ENCODE peak calls at places on chromosome 17, in ten cellular contexts. One of them, this sample, is unnamed.
A peak's percentile ranks its signal among the peaks of the same experiment; 100 is the strongest.

GRCh38 chr17:72976971-72977767 is 115.3 kb downstream of the SLC39A11 start:
- DNase-seq in neural progenitor cell: no peak
- DNase-seq in astrocyte: peak; percentile 89
- DNase-seq in cardiac fibroblast: peak; percentile 94
- DNase-seq in heart left ventricle: peak; percentile 61
- DNase-seq in adrenal gland: peak; percentile 44
- DNase-seq in right atrium auricular region: peak; percentile 72
- DNase-seq in cardiac muscle cell: peak; percentile 66
- DNase-seq in PC-9: peak; percentile 84
- DNase-seq in fibroblast of pulmonary artery: peak; percentile 94
- DNase-seq in this sample: peak; percentile 26

GRCh38 chr17:12613566-12613965 is 52.1 kb upstream of the MYOCD start:
- DNase-seq in heart left ventricle: no peak
- DNase-seq in fibroblast of pulmonary artery: peak; percentile 84
- DNase-seq in cardiac muscle cell: no peak
- DNase-seq in PC-9: no peak
- DNase-seq in astrocyte: peak; percentile 54
- DNase-seq in neural progenitor cell: no peak
- DNase-seq in adrenal gland: no peak
- DNase-seq in cardiac fibroblast: peak; percentile 74
- DNase-seq in right atrium auricular region: no peak
- DNase-seq in this sample: no peak

GRCh38 chr17:12765544-12765943 is 23.8 kb upstream of the ARHGAP44 start:
- DNase-seq in cardiac muscle cell: no peak
- DNase-seq in neural progenitor cell: no peak
- DNase-seq in right atrium auricular region: peak; percentile 68
- DNase-seq in heart left ventricle: peak; percentile 44
- DNase-seq in fibroblast of pulmonary artery: peak; percentile 88
- DNase-seq in astrocyte: peak; percentile 91
- DNase-seq in adrenal gland: no peak
- DNase-seq in cardiac fibroblast: peak; percentile 86
- DNase-seq in PC-9: no peak
- DNase-seq in this sample: no peak

GRCh38 chr17:50361561-50362480 is 11.2 kb downstream of the MRPL27 start:
- DNase-seq in fibroblast of pulmonary artery: peak; percentile 82
- DNase-seq in PC-9: peak; percentile 56
- DNase-seq in cardiac fibroblast: peak; percentile 79
- DNase-seq in astrocyte: peak; percentile 36
- DNase-seq in neural progenitor cell: peak; percentile 80
- DNase-seq in adrenal gland: peak; percentile 56
- DNase-seq in right atrium auricular region: peak; percentile 78
- DNase-seq in heart left ventricle: peak; percentile 57
- DNase-seq in cardiac muscle cell: peak; percentile 74
- DNase-seq in this sample: peak; percentile 82

GRCh38 chr17:27319536-27320221 is 25.8 kb downstream of the WSB1 start:
- DNase-seq in astrocyte: peak; percentile 43
- DNase-seq in adrenal gland: peak; percentile 61
- DNase-seq in fibroblast of pulmonary artery: peak; percentile 80
- DNase-seq in cardiac muscle cell: peak; percentile 26
- DNase-seq in right atrium auricular region: no peak
- DNase-seq in PC-9: peak; percentile 68
- DNase-seq in heart left ventricle: peak; percentile 88
- DNase-seq in neural progenitor cell: no peak
- DNase-seq in cardiac fibroblast: peak; percentile 59
- DNase-seq in this sample: no peak

GRCh38 chr17:27609606-27610303 is 21.2 kb upstream of the LGALS9 start:
- DNase-seq in heart left ventricle: peak; percentile 59
- DNase-seq in astrocyte: no peak
- DNase-seq in cardiac muscle cell: no peak
- DNase-seq in cardiac fibroblast: peak; percentile 32
- DNase-seq in PC-9: no peak
- DNase-seq in neural progenitor cell: peak; percentile 42
- DNase-seq in fibroblast of pulmonary artery: peak; percentile 51
- DNase-seq in right atrium auricular region: no peak
- DNase-seq in adrenal gland: peak; percentile 68
- DNase-seq in this sample: peak; percentile 52

GRCh38 chr17:50219345-50219744 is 17.9 kb upstream of the COL1A1 start:
- DNase-seq in right atrium auricular region: no peak
- DNase-seq in adrenal gland: no peak
- DNase-seq in PC-9: peak; percentile 78
- DNase-seq in heart left ventricle: no peak
- DNase-seq in cardiac muscle cell: no peak
- DNase-seq in neural progenitor cell: no peak
- DNase-seq in astrocyte: peak; percentile 91
- DNase-seq in cardiac fibroblast: peak; percentile 94
- DNase-seq in fibroblast of pulmonary artery: peak; percentile 78
- DNase-seq in this sample: no peak

GRCh38 chr17:80742091-80742490 is 197.5 kb downstream of the RPTOR start:
- DNase-seq in neural progenitor cell: no peak
- DNase-seq in cardiac fibroblast: no peak
- DNase-seq in PC-9: no peak
- DNase-seq in adrenal gland: no peak
- DNase-seq in cardiac muscle cell: no peak
- DNase-seq in astrocyte: no peak
- DNase-seq in right atrium auricular region: no peak
- DNase-seq in heart left ventricle: no peak
- DNase-seq in fibroblast of pulmonary artery: no peak
- DNase-seq in this sample: no peak

GRCh38 chr17:8981443-8981842 is 15.9 kb upstream of the PIK3R5 start:
- DNase-seq in neural progenitor cell: no peak
- DNase-seq in adrenal gland: no peak
- DNase-seq in heart left ventricle: no peak
- DNase-seq in fibroblast of pulmonary artery: no peak
- DNase-seq in cardiac muscle cell: no peak
- DNase-seq in cardiac fibroblast: no peak
- DNase-seq in PC-9: no peak
- DNase-seq in astrocyte: peak; percentile 37
- DNase-seq in right atrium auricular region: no peak
- DNase-seq in this sample: no peak

GRCh38 chr17:8988263-8988662 is 22.8 kb upstream of the PIK3R5 start:
- DNase-seq in fibroblast of pulmonary artery: no peak
- DNase-seq in adrenal gland: no peak
- DNase-seq in PC-9: no peak
- DNase-seq in neural progenitor cell: no peak
- DNase-seq in heart left ventricle: no peak
- DNase-seq in astrocyte: no peak
- DNase-seq in cardiac muscle cell: no peak
- DNase-seq in right atrium auricular region: no peak
- DNase-seq in cardiac fibroblast: no peak
- DNase-seq in this sample: no peak

GRCh38 chr17:8991514-8992285 is 26.2 kb upstream of the PIK3R5 start:
- DNase-seq in neural progenitor cell: peak; percentile 89
- DNase-seq in right atrium auricular region: peak; percentile 73
- DNase-seq in cardiac muscle cell: peak; percentile 78
- DNase-seq in heart left ventricle: peak; percentile 61
- DNase-seq in fibroblast of pulmonary artery: peak; percentile 72
- DNase-seq in adrenal gland: peak; percentile 60
- DNase-seq in PC-9: peak; percentile 40
- DNase-seq in cardiac fibroblast: peak; percentile 77
- DNase-seq in astrocyte: peak; percentile 29
- DNase-seq in this sample: no peak

GRCh38 chr17:8985054-8985701 is 19.7 kb upstream of the PIK3R5 start:
- DNase-seq in neural progenitor cell: no peak
- DNase-seq in astrocyte: no peak
- DNase-seq in fibroblast of pulmonary artery: no peak
- DNase-seq in adrenal gland: no peak
- DNase-seq in heart left ventricle: no peak
- DNase-seq in right atrium auricular region: no peak
- DNase-seq in cardiac fibroblast: no peak
- DNase-seq in cardiac muscle cell: no peak
- DNase-seq in PC-9: no peak
- DNase-seq in this sample: no peak

GRCh38 chr17:8986295-8986694 is 20.8 kb upstream of the PIK3R5 start:
- DNase-seq in neural progenitor cell: no peak
- DNase-seq in heart left ventricle: no peak
- DNase-seq in fibroblast of pulmonary artery: no peak
- DNase-seq in right atrium auricular region: no peak
- DNase-seq in adrenal gland: no peak
- DNase-seq in PC-9: no peak
- DNase-seq in cardiac fibroblast: no peak
- DNase-seq in cardiac muscle cell: no peak
- DNase-seq in astrocyte: no peak
- DNase-seq in this sample: no peak
- TF ChIP-seq CTCF in neural progenitor cell: no peak
- TF ChIP-seq CTCF in heart left ventricle: no peak
- TF ChIP-seq CTCF in fibroblast of pulmonary artery: no peak
- TF ChIP-seq CTCF in right atrium auricular region: no peak
- TF ChIP-seq CTCF in adrenal gland: no peak
- TF ChIP-seq CTCF in PC-9: peak; percentile 33
- TF ChIP-seq CTCF in cardiac fibroblast: no peak
- TF ChIP-seq CTCF in cardiac muscle cell: peak; percentile 12
- TF ChIP-seq CTCF in astrocyte: no peak
- TF ChIP-seq CTCF in this sample: no peak

GRCh38 chr17:21061971-21062526 is 19.2 kb upstream of the USP22 start:
- DNase-seq in PC-9: no peak
- DNase-seq in heart left ventricle: no peak
- DNase-seq in fibroblast of pulmonary artery: no peak
- DNase-seq in cardiac fibroblast: no peak
- DNase-seq in neural progenitor cell: no peak
- DNase-seq in cardiac muscle cell: no peak
- DNase-seq in adrenal gland: no peak
- DNase-seq in right atrium auricular region: no peak
- DNase-seq in astrocyte: no peak
- DNase-seq in this sample: peak; percentile 51

GRCh38 chr17:21061158-21061835 is 18.5 kb upstream of the USP22 start:
- DNase-seq in neural progenitor cell: no peak
- DNase-seq in astrocyte: no peak
- DNase-seq in fibroblast of pulmonary artery: no peak
- DNase-seq in PC-9: no peak
- DNase-seq in cardiac fibroblast: no peak
- DNase-seq in right atrium auricular region: no peak
- DNase-seq in heart left ventricle: no peak
- DNase-seq in cardiac muscle cell: no peak
- DNase-seq in adrenal gland: no peak
- DNase-seq in this sample: no peak

GRCh38 chr17:21059761-21060160 is 16.9 kb upstream of the USP22 start:
- DNase-seq in cardiac fibroblast: no peak
- DNase-seq in cardiac muscle cell: no peak
- DNase-seq in adrenal gland: no peak
- DNase-seq in PC-9: no peak
- DNase-seq in astrocyte: no peak
- DNase-seq in right atrium auricular region: no peak
- DNase-seq in heart left ventricle: no peak
- DNase-seq in neural progenitor cell: no peak
- DNase-seq in fibroblast of pulmonary artery: no peak
- DNase-seq in this sample: no peak

DNA sequence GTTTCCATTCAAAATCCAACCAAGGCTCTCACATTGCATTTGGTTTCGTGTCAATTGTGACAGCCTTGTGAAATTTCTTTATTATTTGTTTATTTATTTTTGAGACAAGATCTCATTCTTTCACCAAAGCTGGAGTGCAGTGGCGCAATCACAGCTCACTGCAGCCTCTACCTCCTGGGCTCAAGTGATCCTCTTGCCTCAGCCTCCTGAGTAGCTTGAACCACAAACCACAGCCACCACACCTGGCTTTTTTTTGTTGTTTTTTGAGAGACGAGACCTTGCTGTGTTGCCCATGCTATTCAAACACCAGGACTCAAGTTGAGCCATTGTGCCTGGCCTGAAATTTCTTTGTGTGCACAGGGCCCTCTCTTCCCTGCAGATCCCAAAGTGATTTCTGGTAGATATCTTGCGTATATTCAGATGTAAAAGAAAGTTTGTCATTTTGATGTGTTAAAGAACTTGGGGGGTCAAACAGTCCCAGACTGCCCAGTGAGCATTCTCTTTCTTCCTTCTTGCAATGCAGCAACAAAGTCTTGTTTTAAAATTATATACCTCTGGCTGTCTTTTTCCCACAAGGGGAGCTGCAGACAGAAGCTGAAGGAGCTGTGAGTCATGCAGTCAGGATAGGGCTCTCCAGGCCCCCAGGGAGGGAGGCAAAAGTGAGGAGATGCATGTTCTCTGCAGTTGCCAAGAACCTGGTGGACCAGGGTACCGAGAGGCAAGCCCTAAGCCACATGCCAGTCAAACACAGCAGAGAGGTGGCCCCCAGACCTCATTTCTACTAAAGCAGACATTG is 15.5 kb upstream of the USP22 start:
- DNase-seq in astrocyte: peak; percentile 39
- DNase-seq in neural progenitor cell: no peak
- DNase-seq in right atrium auricular region: no peak
- DNase-seq in adrenal gland: no peak
- DNase-seq in fibroblast of pulmonary artery: peak; percentile 52
- DNase-seq in heart left ventricle: no peak
- DNase-seq in cardiac fibroblast: peak; percentile 70
- DNase-seq in cardiac muscle cell: no peak
- DNase-seq in PC-9: no peak
- DNase-seq in this sample: no peak
- TF ChIP-seq CTCF in astrocyte: no peak
- TF ChIP-seq CTCF in neural progenitor cell: no peak
- TF ChIP-seq CTCF in right atrium auricular region: no peak
- TF ChIP-seq CTCF in adrenal gland: no peak
- TF ChIP-seq CTCF in fibroblast of pulmonary artery: peak; percentile 38
- TF ChIP-seq CTCF in heart left ventricle: no peak
- TF ChIP-seq CTCF in cardiac fibroblast: peak; percentile 43
- TF ChIP-seq CTCF in cardiac muscle cell: peak; percentile 30
- TF ChIP-seq CTCF in PC-9: no peak
- TF ChIP-seq CTCF in this sample: no peak

GRCh38 chr17:39665642-39666221 is 583 bp downstream of the TCAP start:
- DNase-seq in cardiac fibroblast: no peak
- DNase-seq in cardiac muscle cell: no peak
- DNase-seq in right atrium auricular region: no peak
- DNase-seq in PC-9: no peak
- DNase-seq in fibroblast of pulmonary artery: no peak
- DNase-seq in adrenal gland: no peak
- DNase-seq in astrocyte: no peak
- DNase-seq in heart left ventricle: no peak
- DNase-seq in neural progenitor cell: peak; percentile 60
- DNase-seq in this sample: no peak
- TF ChIP-seq CTCF in cardiac fibroblast: no peak
- TF ChIP-seq CTCF in cardiac muscle cell: no peak
- TF ChIP-seq CTCF in right atrium auricular region: no peak
- TF ChIP-seq CTCF in PC-9: no peak
- TF ChIP-seq CTCF in fibroblast of pulmonary artery: no peak
- TF ChIP-seq CTCF in adrenal gland: peak; percentile 4
- TF ChIP-seq CTCF in astrocyte: no peak
- TF ChIP-seq CTCF in heart left ventricle: no peak
- TF ChIP-seq CTCF in neural progenitor cell: peak; percentile 21
- TF ChIP-seq CTCF in this sample: no peak

GRCh38 chr17:8081876-8082275 is 5.6 kb downstream of the ALOX12B start:
- DNase-seq in heart left ventricle: no peak
- DNase-seq in astrocyte: no peak
- DNase-seq in adrenal gland: no peak
- DNase-seq in cardiac muscle cell: no peak
- DNase-seq in cardiac fibroblast: no peak
- DNase-seq in PC-9: no peak
- DNase-seq in fibroblast of pulmonary artery: no peak
- DNase-seq in neural progenitor cell: no peak
- DNase-seq in right atrium auricular region: no peak
- DNase-seq in this sample: no peak

GRCh38 chr17:8082312-8082711 is 5.2 kb downstream of the ALOX12B start:
- DNase-seq in heart left ventricle: no peak
- DNase-seq in astrocyte: no peak
- DNase-seq in neural progenitor cell: no peak
- DNase-seq in right atrium auricular region: no peak
- DNase-seq in PC-9: no peak
- DNase-seq in fibroblast of pulmonary artery: no peak
- DNase-seq in cardiac muscle cell: no peak
- DNase-seq in adrenal gland: no peak
- DNase-seq in cardiac fibroblast: no peak
- DNase-seq in this sample: no peak

GRCh38 chr17:8080799-8081219 is 6.7 kb downstream of the ALOX12B start:
- DNase-seq in cardiac muscle cell: no peak
- DNase-seq in right atrium auricular region: no peak
- DNase-seq in PC-9: no peak
- DNase-seq in adrenal gland: no peak
- DNase-seq in astrocyte: no peak
- DNase-seq in neural progenitor cell: no peak
- DNase-seq in cardiac fibroblast: no peak
- DNase-seq in fibroblast of pulmonary artery: no peak
- DNase-seq in heart left ventricle: no peak
- DNase-seq in this sample: no peak

GRCh38 chr17:8079291-8080207 is 8.0 kb downstream of the ALOX12B start:
- DNase-seq in neural progenitor cell: peak; percentile 87
- DNase-seq in adrenal gland: peak; percentile 68
- DNase-seq in right atrium auricular region: peak; percentile 69
- DNase-seq in heart left ventricle: peak; percentile 67
- DNase-seq in cardiac muscle cell: peak; percentile 81
- DNase-seq in PC-9: no peak
- DNase-seq in astrocyte: no peak
- DNase-seq in fibroblast of pulmonary artery: peak; percentile 46
- DNase-seq in cardiac fibroblast: peak; percentile 53
- DNase-seq in this sample: peak; percentile 94

DNA sequence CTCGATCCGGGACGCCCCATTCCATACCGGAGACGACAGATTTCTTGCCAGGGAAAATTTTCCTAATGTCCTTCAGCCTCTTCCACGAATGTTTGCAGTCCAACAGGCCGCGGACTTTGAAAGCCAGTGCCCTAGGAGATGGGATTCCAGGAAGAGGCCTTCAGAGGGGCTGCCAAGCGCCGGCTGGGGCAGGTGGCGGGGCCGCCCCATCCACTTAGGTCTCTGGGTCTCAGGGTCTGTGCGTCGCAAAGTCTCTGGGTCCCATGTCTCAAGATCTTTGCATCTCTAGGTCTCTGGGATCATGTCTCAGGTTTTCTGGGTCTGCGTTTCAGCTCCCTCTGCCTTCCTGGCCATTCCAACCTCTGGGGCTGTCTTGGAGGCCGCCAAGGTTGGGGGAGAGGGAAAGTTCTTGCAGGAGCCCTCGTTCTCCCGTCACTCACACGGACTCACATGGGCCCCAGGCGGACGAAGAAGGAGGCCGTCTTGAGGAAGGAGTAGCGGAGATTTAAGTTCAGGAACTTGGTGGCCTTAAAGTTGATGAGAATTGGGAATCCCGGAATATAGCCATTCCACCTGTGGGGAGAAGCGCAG is 7.2 kb downstream of the ALOX12B start:
- DNase-seq in adrenal gland: no peak
- DNase-seq in heart left ventricle: no peak
- DNase-seq in fibroblast of pulmonary artery: no peak
- DNase-seq in PC-9: no peak
- DNase-seq in cardiac fibroblast: no peak
- DNase-seq in right atrium auricular region: no peak
- DNase-seq in astrocyte: no peak
- DNase-seq in neural progenitor cell: no peak
- DNase-seq in cardiac muscle cell: no peak
- DNase-seq in this sample: no peak
- TF ChIP-seq CTCF in adrenal gland: peak; percentile 29
- TF ChIP-seq CTCF in heart left ventricle: no peak
- TF ChIP-seq CTCF in fibroblast of pulmonary artery: no peak
- TF ChIP-seq CTCF in PC-9: peak; percentile 43
- TF ChIP-seq CTCF in cardiac fibroblast: no peak
- TF ChIP-seq CTCF in right atrium auricular region: no peak
- TF ChIP-seq CTCF in astrocyte: no peak
- TF ChIP-seq CTCF in neural progenitor cell: no peak
- TF ChIP-seq CTCF in cardiac muscle cell: no peak
- TF ChIP-seq CTCF in this sample: no peak

This sample was measured in GM20000.